ENCODE peak calls at places on chromosomes 7 and 10, in five cellular contexts. G, D, J, H and P are unnamed samples. For H3K36me3, H3K27me3 and H3K4me1, the result is how much of the 10 kb centered on the place peaks cover.

GRCh38 chr7:46198691-46199090 is 277.6 kb upstream of the IGFBP3 start:
- DNase-seq in G (no peak), D (no peak), J (no peak), H (no peak), P (no peak)

GRCh38 chr7:131106681-131107342 is 220.9 kb upstream of the MKLN1 start:
- DNase-seq in G (peak), D (peak), J (peak), H (peak), P (peak)

GRCh38 chr10:124593431-124593985 is 131.9 kb downstream of the LHPP start:
- DNase-seq in G (no peak), D (no peak), J (no peak), H (no peak), P (peak)

GRCh38 chr10:58836991-58837390 is 324.3 kb downstream of the BICC1 start:
- DNase-seq in G (no peak), D (no peak), J (no peak), H (no peak), P (no peak)

GRCh38 chr7:99196536-99197288 is 11.2 kb downstream of the KPNA7 start:
- DNase-seq in G (peak), D (no peak), J (no peak), H (no peak), P (no peak)

GRCh38 chr7:80609732-80610131 is 28.7 kb upstream of the CD36 start:
- DNase-seq in G (peak), D (no peak), J (no peak), H (no peak), P (no peak)

GRCh38 chr10:95290801-95291633 is at the start of gene PDLIM1:
- DNase-seq in G (peak), D (peak), J (no peak), H (no peak), P (peak)

GRCh38 chr7:28955723-28956607 is 2.2 kb downstream of the TRIL start:
- DNase-seq in G (peak), D (peak), J (no peak), H (no peak), P (peak)

GRCh38 chr10:29039659-29040309 is 249.1 kb upstream of the LYZL1 start:
- DNase-seq in G (no peak), D (no peak), J (no peak), H (no peak), P (no peak)

GRCh38 chr7:2281556-2281955 is 32.7 kb downstream of the SNX8 start:
- DNase-seq in G (no peak), D (peak), J (no peak), H (no peak), P (peak)

GRCh38 chr10:48550071-48550691 is 54.7 kb downstream of the ARHGAP22 start:
- DNase-seq in G (peak), D (no peak), J (no peak), H (no peak), P (no peak)

GRCh38 chr7:154837622-154838021 is 165.3 kb downstream of the PAXIP1 start:
- DNase-seq in G (no peak), D (no peak), J (no peak), H (no peak), P (no peak)

GRCh38 chr7:98840604-98841508 is 29.0 kb downstream of the TMEM130 start:
- DNase-seq in G (no peak), D (no peak), J (no peak), H (no peak), P (no peak)

GRCh38 chr10:14466256-14466655 is 135.5 kb upstream of the FRMD4A start:
- DNase-seq in G (no peak), D (no peak), J (no peak), H (no peak), P (no peak)

GRCh38 chr7:159211540-159212182 is 67.0 kb upstream of the VIPR2 start:
- DNase-seq in G (peak), D (peak), J (no peak), H (no peak), P (no peak)

GRCh38 chr7:25854608-25855497 is 297.1 kb upstream of the NFE2L3 start:
- DNase-seq in G (peak), D (no peak), J (no peak), H (no peak), P (no peak)

GRCh38 chr7:155835446-155836215 is 23.4 kb upstream of the SHH start:
- DNase-seq in G (no peak), D (no peak), J (no peak), H (no peak), P (no peak)

GRCh38 chr10:119608316-119609155 is 11.8 kb upstream of the TIAL1 start:
- DNase-seq in G (peak), D (peak), J (peak), H (peak), P (peak)

GRCh38 chr10:122163182-122164027 is 107.7 kb upstream of the BTBD16 start:
- DNase-seq in G (peak), D (no peak), J (no peak), H (no peak), P (no peak)

GRCh38 chr10:44971935-44972792 is 6.4 kb downstream of the DEPP1 start:
- DNase-seq in G (no peak), D (peak), J (no peak), H (no peak), P (no peak)

GRCh38 chr7:48087349-48087748 is 1.7 kb upstream of the UPP1 start:
- DNase-seq in G (peak), D (no peak), J (no peak), H (no peak), P (no peak)

GRCh38 chr7:88254721-88255120 is 34.9 kb upstream of the SRI start:
- DNase-seq in G (no peak), D (no peak), J (no peak), H (no peak), P (no peak)

GRCh38 chr7:2635810-2636701 is 4.3 kb downstream of the TTYH3 start:
- DNase-seq in G (no peak), D (no peak), J (no peak), H (no peak), P (peak)

GRCh38 chr7:138303230-138304070 is 156.6 kb upstream of the TRIM24 start:
- DNase-seq in G (no peak), D (no peak), J (no peak), H (no peak), P (no peak)

GRCh38 chr10:2968401-2968800 is 98.9 kb upstream of the PFKP start:
- DNase-seq in G (no peak), D (no peak), J (no peak), H (no peak), P (no peak)

GRCh38 chr10:12628964-12629766 is 279.8 kb downstream of the CAMK1D start:
- DNase-seq in G (no peak), D (no peak), J (no peak), H (no peak), P (no peak)

GRCh38 chr7:133843341-133843740 is 283.8 kb upstream of the LRGUK start:
- DNase-seq in G (no peak), D (no peak), J (no peak), H (no peak), P (no peak)

GRCh38 chr10:327889-328809 is 192.9 kb downstream of the ZMYND11 start:
- DNase-seq in G (no peak), D (no peak), J (no peak), H (no peak), P (no peak)

GRCh38 chr7:129110575-129111376 is 33.7 kb upstream of the TSPAN33 start:
- DNase-seq in G (peak), D (no peak), J (no peak), H (no peak), P (no peak)

GRCh38 chr7:28093617-28094232 is 86.9 kb downstream of the JAZF1 start:
- DNase-seq in G (peak), D (peak), J (peak), H (no peak), P (peak)

GRCh38 chr10:131977323-131978096 is 4.2 kb downstream of the BNIP3 start:
- DNase-seq in G (no peak), D (no peak), J (no peak), H (no peak), P (no peak)
- H3K36me3 ChIP-seq in G (half or more), D (under half), J (under half), H (under half), P (under half)

GRCh38 chr10:117169480-117169879 is 27.8 kb upstream of the KCNK18 start:
- DNase-seq in G (no peak), D (no peak), J (no peak), H (no peak), P (no peak)

GRCh38 chr10:117167346-117168134 is 29.5 kb upstream of the VAX1 start:
- DNase-seq in G (peak), D (no peak), J (no peak), H (no peak), P (no peak)

GRCh38 chr10:117170244-117170643 is 27.0 kb upstream of the KCNK18 start:
- DNase-seq in G (peak), D (no peak), J (no peak), H (no peak), P (no peak)

GRCh38 chr10:117168135-117168674 is 29.1 kb upstream of the KCNK18 start:
- DNase-seq in G (peak), D (peak), J (peak), H (peak), P (peak)

GRCh38 chr10:117168729-117169128 is 28.6 kb upstream of the KCNK18 start:
- DNase-seq in G (peak), D (no peak), J (no peak), H (no peak), P (no peak)
- H3K27me3 ChIP-seq in G (half or more), D (under half), J (half or more), H (under half), P (half or more)

DNA sequence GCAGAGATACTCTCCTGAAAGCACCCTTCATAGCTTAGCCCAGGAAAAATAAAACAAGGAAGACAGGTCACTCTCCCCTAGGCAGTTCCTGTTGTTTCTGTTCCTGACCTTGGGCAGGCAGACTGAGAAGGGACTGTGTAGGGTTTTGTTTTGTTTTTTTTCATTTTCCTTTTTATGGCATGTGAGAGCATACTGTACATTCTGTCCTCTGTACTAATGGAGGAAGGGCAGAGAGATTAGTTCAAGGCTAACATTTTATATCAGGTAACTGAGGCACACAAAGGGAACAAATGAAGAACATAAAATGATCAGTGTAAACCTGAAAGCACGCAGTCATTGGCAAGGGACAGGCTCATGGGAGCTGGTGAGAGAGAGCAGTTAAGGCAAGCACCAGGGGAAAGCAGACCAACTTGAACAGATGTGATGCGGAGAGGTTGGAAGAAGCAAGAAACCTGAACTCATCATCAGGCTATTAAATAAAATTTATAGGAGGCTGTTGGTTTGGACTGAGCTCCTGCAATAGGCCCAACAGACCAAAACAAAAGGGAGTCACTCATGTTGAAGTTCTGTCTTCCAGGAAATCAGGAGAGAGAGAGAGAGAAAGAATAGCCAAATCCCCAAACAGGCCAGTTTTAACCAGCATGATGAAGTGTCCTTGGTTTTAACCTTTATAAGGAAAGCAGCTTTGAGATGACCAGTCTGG is 34.2 kb upstream of the PDCD4 start:
- DNase-seq in G (no peak), D (no peak), J (no peak), H (no peak), P (no peak)
- H3K4me1 ChIP-seq in G (under half), D (half or more), J (under half), H (under half), P (half or more)

GRCh38 chr7:103564416-103564815 is 118.4 kb upstream of the SLC26A5 start:
- DNase-seq in G (no peak), D (no peak), J (no peak), H (no peak), P (no peak)

DNA sequence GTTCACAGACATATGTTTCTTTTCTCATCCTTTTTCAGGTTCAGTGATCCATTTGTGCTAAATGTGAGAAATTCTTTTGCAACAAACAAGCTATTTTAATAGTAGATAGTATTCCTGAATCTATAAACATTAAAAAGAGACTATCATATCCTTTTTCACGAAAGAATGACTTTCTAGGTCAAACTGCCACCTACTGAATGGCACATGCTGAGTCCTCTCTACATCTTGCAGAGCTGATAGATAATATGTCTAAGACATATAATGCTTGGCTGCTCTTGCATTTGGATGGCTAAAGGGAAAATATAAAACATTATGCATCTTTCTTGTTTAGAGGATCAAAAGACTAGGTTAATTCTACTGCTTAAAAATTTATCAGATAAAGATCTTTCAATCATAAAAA is 114.1 kb upstream of the SLC26A5 start:
- DNase-seq in G (no peak), D (no peak), J (no peak), H (no peak), P (no peak)
- H3K36me3 ChIP-seq in G (under half), D (under half), J (under half), H (under half), P (under half)